ENCODE peak calls at places on chromosomes 1 and 21, in seven cellular contexts. G, B, I, P, L, S and D are unnamed samples.

GRCh38 chr1:228150458-228151169 is 884 bp downstream of the GJC2 start:
- DNase-seq in P (peak; percentile 95), L (no peak), I (no peak), S (peak; percentile 92), B (no peak), G (peak; percentile 62), D (no peak)

GRCh38 chr1:111909010-111909409 is 80.5 kb downstream of the KCND3 start:
- DNase-seq in I (no peak), P (no peak), G (no peak), S (no peak), B (peak; percentile 58), L (no peak), D (no peak)

GRCh38 chr1:78369546-78369945 is 121.2 kb upstream of the PTGFR start:
- DNase-seq in B (no peak), S (no peak), P (no peak), I (no peak), L (no peak), G (no peak), D (no peak)

GRCh38 chr1:1470626-1471388 is 758 bp upstream of the ATAD3B start:
- DNase-seq in I (peak; percentile 31), L (no peak), B (peak; percentile 29), S (no peak), P (no peak), G (no peak), D (peak; percentile 63)

GRCh38 chr1:42266253-42267135 is 68.5 kb downstream of the FOXJ3 start:
- DNase-seq in G (no peak), I (no peak), P (no peak), B (peak; percentile 2), S (no peak), L (no peak), D (no peak)

GRCh38 chr1:228162286-228163003 is 3.2 kb upstream of the IBA57 start:
- DNase-seq in B (no peak), G (peak; percentile 72), L (no peak), S (peak; percentile 44), P (no peak), I (no peak), D (no peak)

GRCh38 chr1:226763741-226764264 is 24.7 kb upstream of the ITPKB start:
- DNase-seq in L (no peak), P (no peak), I (peak; percentile 59), B (no peak), G (no peak), S (no peak), D (peak; percentile 57)

GRCh38 chr1:4063516-4063915 is 163.4 kb upstream of the C1orf174 start:
- DNase-seq in L (no peak), G (no peak), S (no peak), P (no peak), B (no peak), I (no peak), D (no peak)

GRCh38 chr1:77228836-77229235 is 9.6 kb upstream of the PIGK start:
- DNase-seq in L (no peak), P (no peak), G (no peak), I (no peak), S (no peak), B (no peak), D (no peak)

GRCh38 chr1:58570817-58571216 is 6.2 kb downstream of the TACSTD2 start:
- DNase-seq in L (no peak), B (no peak), G (no peak), S (no peak), P (no peak), I (no peak), D (no peak)

GRCh38 chr1:20366766-20367602 is 76.3 kb downstream of the VWA5B1 start:
- DNase-seq in P (no peak), G (peak; percentile 64), L (no peak), S (no peak), B (peak; percentile 84), I (no peak), D (peak; percentile 35)

GRCh38 chr1:107782192-107782845 is 182.7 kb downstream of the VAV3 start:
- DNase-seq in G (no peak), S (no peak), I (peak; percentile 26), B (peak; percentile 63), P (no peak), L (peak; percentile 85), D (peak; percentile 75)

GRCh38 chr21:26124421-26124833 is 46.1 kb downstream of the APP start:
- DNase-seq in I (no peak), L (no peak), P (no peak), S (no peak), B (no peak), G (no peak), D (no peak)

GRCh38 chr1:208105756-208106155 is 138.4 kb downstream of the PLXNA2 start:
- DNase-seq in I (no peak), B (no peak), S (no peak), P (peak; percentile 41), L (no peak), G (no peak), D (no peak)

DNA sequence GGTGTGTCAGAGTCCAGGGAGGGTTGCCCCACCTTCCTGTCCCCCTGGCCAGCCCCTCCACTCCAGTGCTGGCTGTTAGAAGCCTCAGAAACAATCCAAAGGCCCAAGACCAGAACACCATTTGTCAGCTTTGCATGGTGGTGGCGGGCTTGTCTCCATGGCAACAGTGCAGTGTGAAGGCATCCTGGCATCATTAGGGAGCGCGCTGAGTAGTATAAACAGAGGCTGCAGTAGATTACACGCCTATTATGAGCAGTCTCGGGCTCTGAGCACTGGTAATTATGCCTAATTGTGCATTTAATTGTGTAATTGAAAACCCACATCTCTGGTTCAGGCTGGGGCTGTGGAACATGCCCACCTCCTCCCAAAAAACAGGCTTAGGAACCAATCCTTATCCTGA is 11.8 kb downstream of the NKAIN1 start:
- DNase-seq in L (no peak), I (no peak), G (no peak), S (no peak), P (no peak), B (peak; percentile 78), D (no peak)
- H3K27ac ChIP-seq in L (no peak overlapping the region), I (no peak overlapping the region), G (no peak overlapping the region), S (no peak overlapping the region), P (no peak overlapping the region), B (no peak overlapping the region), D (no peak overlapping the region)

GRCh38 chr1:91098299-91098901 is 76.6 kb upstream of the ZNF644 start:
- DNase-seq in G (no peak), B (no peak), S (no peak), P (no peak), I (no peak), L (no peak), D (no peak)

GRCh38 chr1:91104712-91105111 is 82.9 kb upstream of the ZNF644 start:
- DNase-seq in S (no peak), G (no peak), L (no peak), B (no peak), P (no peak), I (no peak), D (no peak)

GRCh38 chr1:91099746-91100621 is 78.1 kb upstream of the ZNF644 start:
- DNase-seq in I (no peak), B (no peak), P (no peak), S (no peak), L (no peak), G (no peak), D (no peak)
- H3K4me3 ChIP-seq in I (no peak overlapping the region), B (no peak overlapping the region), P (no peak overlapping the region), S (no peak overlapping the region), L (no peak overlapping the region), G (no peak overlapping the region), D (no peak overlapping the region)

GRCh38 chr1:26848947-26849774 is 13.8 kb upstream of the SFN start:
- DNase-seq in L (no peak), I (no peak), P (no peak), S (peak; percentile 70), G (peak; percentile 83), B (no peak), D (no peak)
- TF ChIP-seq CTCF in L (no peak), I (no peak), P (no peak), S (no peak), G (no peak), B (no peak), D (no peak)

GRCh38 chr1:204150702-204151561 is 912 bp downstream of the ETNK2 start:
- DNase-seq in G (no peak), S (peak; percentile 57), P (peak; percentile 52), I (no peak), L (peak; percentile 60), B (peak; percentile 61), D (no peak)
- H3K27ac ChIP-seq in G (peak overlapping the region; percentile 73), S (peak overlapping the region; percentile 84), P (peak overlapping the region; percentile 83), I (no peak overlapping the region), L (peak overlapping the region; percentile 88), B (no peak overlapping the region), D (no peak overlapping the region)

GRCh38 chr1:230310381-230311163 is 115.6 kb downstream of the PGBD5 start:
- DNase-seq in P (peak; percentile 73), G (peak; percentile 83), I (peak; percentile 76), S (peak; percentile 78), B (peak; percentile 90), L (peak; percentile 76), D (peak; percentile 74)
- H3K4me3 ChIP-seq in P (no peak overlapping the region), G (no peak overlapping the region), I (no peak overlapping the region), S (no peak overlapping the region), B (no peak overlapping the region), L (no peak overlapping the region), D (no peak overlapping the region)